ENCODE peak calls at places on chromosomes 11 and 22, in four cellular contexts. One of them, this sample, is unnamed.

GRCh38 chr11:71447791-71448256 is 369 bp downstream of the DHCR7 start:
- DNase-seq in stimulated activated CD8-positive, alpha-beta memory T cell treated with anti-CD3 and anti-CD28 coated beads, Interleukin-15, amount 100 ng/mL, for 48 hours: peak
- DNase-seq in AG08396: peak
- DNase-seq in AG04450: no peak
- DNase-seq in this sample: no peak

GRCh38 chr11:68142028-68142412 is 20.8 kb upstream of the CHKA start:
- DNase-seq in AG04450: no peak
- DNase-seq in AG08396: no peak
- DNase-seq in stimulated activated CD8-positive, alpha-beta memory T cell treated with anti-CD3 and anti-CD28 coated beads, Interleukin-15, amount 100 ng/mL, for 48 hours: peak
- DNase-seq in this sample: no peak

GRCh38 chr11:26333906-26334305 is 2.0 kb downstream of the ANO3 start:
- DNase-seq in stimulated activated CD8-positive, alpha-beta memory T cell treated with anti-CD3 and anti-CD28 coated beads, Interleukin-15, amount 100 ng/mL, for 48 hours: no peak
- DNase-seq in AG04450: no peak
- DNase-seq in AG08396: no peak
- DNase-seq in this sample: no peak

GRCh38 chr11:112085822-112086421 is 634 bp downstream of the TIMM8B start:
- DNase-seq in AG08396: peak
- DNase-seq in stimulated activated CD8-positive, alpha-beta memory T cell treated with anti-CD3 and anti-CD28 coated beads, Interleukin-15, amount 100 ng/mL, for 48 hours: peak
- DNase-seq in AG04450: no peak
- DNase-seq in this sample: no peak

GRCh38 chr22:32870474-32870873 is 69.0 kb downstream of the TIMP3 start:
- DNase-seq in AG08396: no peak
- DNase-seq in AG04450: no peak
- DNase-seq in stimulated activated CD8-positive, alpha-beta memory T cell treated with anti-CD3 and anti-CD28 coated beads, Interleukin-15, amount 100 ng/mL, for 48 hours: no peak
- DNase-seq in this sample: no peak

GRCh38 chr11:76670475-76671235 is at the start of gene LRRC32:
- DNase-seq in AG08396: peak
- DNase-seq in stimulated activated CD8-positive, alpha-beta memory T cell treated with anti-CD3 and anti-CD28 coated beads, Interleukin-15, amount 100 ng/mL, for 48 hours: no peak
- DNase-seq in AG04450: no peak
- DNase-seq in this sample: no peak

GRCh38 chr22:38218661-38219331 is 17.0 kb downstream of the MAFF start:
- DNase-seq in AG08396: peak
- DNase-seq in stimulated activated CD8-positive, alpha-beta memory T cell treated with anti-CD3 and anti-CD28 coated beads, Interleukin-15, amount 100 ng/mL, for 48 hours: no peak
- DNase-seq in AG04450: peak
- DNase-seq in this sample: no peak

GRCh38 chr11:2998073-2998850 is 6.1 kb upstream of the NAP1L4 start:
- DNase-seq in AG08396: no peak
- DNase-seq in stimulated activated CD8-positive, alpha-beta memory T cell treated with anti-CD3 and anti-CD28 coated beads, Interleukin-15, amount 100 ng/mL, for 48 hours: no peak
- DNase-seq in AG04450: no peak
- DNase-seq in this sample: no peak

GRCh38 chr11:1727088-1727690 is 23.2 kb downstream of the IFITM10 start:
- DNase-seq in AG08396: no peak
- DNase-seq in stimulated activated CD8-positive, alpha-beta memory T cell treated with anti-CD3 and anti-CD28 coated beads, Interleukin-15, amount 100 ng/mL, for 48 hours: no peak
- DNase-seq in AG04450: no peak
- DNase-seq in this sample: no peak

GRCh38 chr11:81030186-81030585 is 1589.4 kb upstream of the TENM4 start:
- DNase-seq in AG08396: no peak
- DNase-seq in AG04450: no peak
- DNase-seq in stimulated activated CD8-positive, alpha-beta memory T cell treated with anti-CD3 and anti-CD28 coated beads, Interleukin-15, amount 100 ng/mL, for 48 hours: no peak
- DNase-seq in this sample: no peak

GRCh38 chr11:27242591-27242990 is 120.4 kb downstream of the CCDC34 start:
- DNase-seq in AG04450: no peak
- DNase-seq in AG08396: no peak
- DNase-seq in stimulated activated CD8-positive, alpha-beta memory T cell treated with anti-CD3 and anti-CD28 coated beads, Interleukin-15, amount 100 ng/mL, for 48 hours: no peak
- DNase-seq in this sample: no peak

GRCh38 chr11:14223636-14224035 is 135.3 kb downstream of the RRAS2 start:
- DNase-seq in AG08396: peak
- DNase-seq in AG04450: no peak
- DNase-seq in stimulated activated CD8-positive, alpha-beta memory T cell treated with anti-CD3 and anti-CD28 coated beads, Interleukin-15, amount 100 ng/mL, for 48 hours: no peak
- DNase-seq in this sample: no peak

GRCh38 chr22:28442264-28442950 is 237.2 kb downstream of the TTC28 start:
- DNase-seq in AG04450: no peak
- DNase-seq in stimulated activated CD8-positive, alpha-beta memory T cell treated with anti-CD3 and anti-CD28 coated beads, Interleukin-15, amount 100 ng/mL, for 48 hours: peak
- DNase-seq in AG08396: peak
- DNase-seq in this sample: peak

GRCh38 chr11:134584001-134584561 is 172.0 kb upstream of the B3GAT1 start:
- DNase-seq in AG04450: no peak
- DNase-seq in stimulated activated CD8-positive, alpha-beta memory T cell treated with anti-CD3 and anti-CD28 coated beads, Interleukin-15, amount 100 ng/mL, for 48 hours: no peak
- DNase-seq in AG08396: no peak
- DNase-seq in this sample: no peak

GRCh38 chr22:22094921-22095320 is 112.3 kb upstream of the TOP3B start:
- DNase-seq in stimulated activated CD8-positive, alpha-beta memory T cell treated with anti-CD3 and anti-CD28 coated beads, Interleukin-15, amount 100 ng/mL, for 48 hours: no peak
- DNase-seq in AG08396: no peak
- DNase-seq in AG04450: peak
- DNase-seq in this sample: no peak

GRCh38 chr11:112255075-112255739 is 5.5 kb downstream of the PLET1 start:
- DNase-seq in stimulated activated CD8-positive, alpha-beta memory T cell treated with anti-CD3 and anti-CD28 coated beads, Interleukin-15, amount 100 ng/mL, for 48 hours: no peak
- DNase-seq in AG04450: no peak
- DNase-seq in AG08396: peak
- DNase-seq in this sample: no peak

GRCh38 chr11:88420165-88420781 is 82.7 kb upstream of the CTSC start:
- DNase-seq in AG04450: no peak
- DNase-seq in stimulated activated CD8-positive, alpha-beta memory T cell treated with anti-CD3 and anti-CD28 coated beads, Interleukin-15, amount 100 ng/mL, for 48 hours: no peak
- DNase-seq in AG08396: no peak
- DNase-seq in this sample: no peak

GRCh38 chr22:42114721-42115120 is 15.9 kb downstream of the CYP2D6 start:
- DNase-seq in AG08396: peak
- DNase-seq in stimulated activated CD8-positive, alpha-beta memory T cell treated with anti-CD3 and anti-CD28 coated beads, Interleukin-15, amount 100 ng/mL, for 48 hours: no peak
- DNase-seq in AG04450: no peak
- DNase-seq in this sample: no peak

GRCh38 chr11:110761131-110761530 is 48.9 kb upstream of the ARHGAP20 start:
- DNase-seq in stimulated activated CD8-positive, alpha-beta memory T cell treated with anti-CD3 and anti-CD28 coated beads, Interleukin-15, amount 100 ng/mL, for 48 hours: no peak
- DNase-seq in AG08396: no peak
- DNase-seq in AG04450: no peak
- DNase-seq in this sample: no peak

GRCh38 chr22:42805016-42805997 is 51.8 kb downstream of the ARFGAP3 start:
- DNase-seq in stimulated activated CD8-positive, alpha-beta memory T cell treated with anti-CD3 and anti-CD28 coated beads, Interleukin-15, amount 100 ng/mL, for 48 hours: no peak
- DNase-seq in AG04450: no peak
- DNase-seq in AG08396: no peak
- DNase-seq in this sample: peak

GRCh38 chr11:130909650-130910049 is 6.6 kb downstream of the SNX19 start:
- DNase-seq in AG08396: no peak
- DNase-seq in AG04450: peak
- DNase-seq in stimulated activated CD8-positive, alpha-beta memory T cell treated with anti-CD3 and anti-CD28 coated beads, Interleukin-15, amount 100 ng/mL, for 48 hours: no peak
- DNase-seq in this sample: no peak

GRCh38 chr11:11842426-11843008 is 745 bp downstream of the USP47 start:
- DNase-seq in AG08396: peak
- DNase-seq in AG04450: no peak
- DNase-seq in stimulated activated CD8-positive, alpha-beta memory T cell treated with anti-CD3 and anti-CD28 coated beads, Interleukin-15, amount 100 ng/mL, for 48 hours: peak
- DNase-seq in this sample: peak

GRCh38 chr11:121596195-121597145 is 143.7 kb upstream of the SORL1-AS1 start:
- DNase-seq in AG04450: no peak
- DNase-seq in stimulated activated CD8-positive, alpha-beta memory T cell treated with anti-CD3 and anti-CD28 coated beads, Interleukin-15, amount 100 ng/mL, for 48 hours: no peak
- DNase-seq in AG08396: peak
- DNase-seq in this sample: no peak

GRCh38 chr11:67396258-67396581 is 4.4 kb downstream of the RAD9A start:
- DNase-seq in stimulated activated CD8-positive, alpha-beta memory T cell treated with anti-CD3 and anti-CD28 coated beads, Interleukin-15, amount 100 ng/mL, for 48 hours: no peak
- DNase-seq in AG08396: no peak
- DNase-seq in AG04450: no peak
- DNase-seq in this sample: no peak

GRCh38 chr11:126039485-126040271 is 23.0 kb downstream of the CDON start:
- DNase-seq in AG04450: no peak
- DNase-seq in AG08396: no peak
- DNase-seq in stimulated activated CD8-positive, alpha-beta memory T cell treated with anti-CD3 and anti-CD28 coated beads, Interleukin-15, amount 100 ng/mL, for 48 hours: no peak
- DNase-seq in this sample: no peak

GRCh38 chr11:111444040-111444439 is 65.0 kb upstream of the POU2AF1 start:
- DNase-seq in stimulated activated CD8-positive, alpha-beta memory T cell treated with anti-CD3 and anti-CD28 coated beads, Interleukin-15, amount 100 ng/mL, for 48 hours: no peak
- DNase-seq in AG08396: no peak
- DNase-seq in AG04450: no peak
- DNase-seq in this sample: no peak

GRCh38 chr11:132438418-132438817 is 1068.0 kb downstream of the NTM start:
- DNase-seq in AG04450: no peak
- DNase-seq in stimulated activated CD8-positive, alpha-beta memory T cell treated with anti-CD3 and anti-CD28 coated beads, Interleukin-15, amount 100 ng/mL, for 48 hours: no peak
- DNase-seq in AG08396: no peak
- DNase-seq in this sample: no peak

GRCh38 chr11:132101861-132102260 is 731.4 kb downstream of the NTM start:
- DNase-seq in stimulated activated CD8-positive, alpha-beta memory T cell treated with anti-CD3 and anti-CD28 coated beads, Interleukin-15, amount 100 ng/mL, for 48 hours: no peak
- DNase-seq in AG04450: no peak
- DNase-seq in AG08396: peak
- DNase-seq in this sample: no peak

GRCh38 chr22:35657571-35658312 is 9.5 kb downstream of the APOL6 start:
- DNase-seq in stimulated activated CD8-positive, alpha-beta memory T cell treated with anti-CD3 and anti-CD28 coated beads, Interleukin-15, amount 100 ng/mL, for 48 hours: no peak
- DNase-seq in AG04450: no peak
- DNase-seq in AG08396: no peak
- DNase-seq in this sample: no peak

GRCh38 chr11:103294516-103294915 is 185.3 kb downstream of the DYNC2H1 start:
- DNase-seq in AG04450: no peak
- DNase-seq in AG08396: no peak
- DNase-seq in stimulated activated CD8-positive, alpha-beta memory T cell treated with anti-CD3 and anti-CD28 coated beads, Interleukin-15, amount 100 ng/mL, for 48 hours: no peak
- DNase-seq in this sample: no peak

GRCh38 chr22:29697853-29698598 is 21.8 kb upstream of the CABP7 start:
- DNase-seq in AG08396: no peak
- DNase-seq in stimulated activated CD8-positive, alpha-beta memory T cell treated with anti-CD3 and anti-CD28 coated beads, Interleukin-15, amount 100 ng/mL, for 48 hours: no peak
- DNase-seq in AG04450: no peak
- DNase-seq in this sample: no peak

GRCh38 chr22:43743131-43743530 is 69.0 kb downstream of the EFCAB6 start:
- DNase-seq in stimulated activated CD8-positive, alpha-beta memory T cell treated with anti-CD3 and anti-CD28 coated beads, Interleukin-15, amount 100 ng/mL, for 48 hours: no peak
- DNase-seq in AG04450: no peak
- DNase-seq in AG08396: no peak
- DNase-seq in this sample: no peak

GRCh38 chr11:45622283-45622682 is 43.1 kb downstream of the CHST1 start:
- DNase-seq in AG08396: no peak
- DNase-seq in stimulated activated CD8-positive, alpha-beta memory T cell treated with anti-CD3 and anti-CD28 coated beads, Interleukin-15, amount 100 ng/mL, for 48 hours: no peak
- DNase-seq in AG04450: no peak
- DNase-seq in this sample: no peak

GRCh38 chr11:1637628-1638027 is 8.1 kb downstream of the KRTAP5-5 start:
- DNase-seq in AG04450: no peak
- DNase-seq in stimulated activated CD8-positive, alpha-beta memory T cell treated with anti-CD3 and anti-CD28 coated beads, Interleukin-15, amount 100 ng/mL, for 48 hours: no peak
- DNase-seq in AG08396: no peak
- DNase-seq in this sample: no peak

GRCh38 chr11:208917-209260 is 1.4 kb downstream of the RIC8A start:
- DNase-seq in AG08396: no peak
- DNase-seq in AG04450: no peak
- DNase-seq in stimulated activated CD8-positive, alpha-beta memory T cell treated with anti-CD3 and anti-CD28 coated beads, Interleukin-15, amount 100 ng/mL, for 48 hours: no peak
- DNase-seq in this sample: no peak

GRCh38 chr11:10388096-10388495 is 67.0 kb upstream of the AMPD3 start:
- DNase-seq in stimulated activated CD8-positive, alpha-beta memory T cell treated with anti-CD3 and anti-CD28 coated beads, Interleukin-15, amount 100 ng/mL, for 48 hours: no peak
- DNase-seq in AG04450: no peak
- DNase-seq in AG08396: no peak
- DNase-seq in this sample: no peak

This sample was measured in midbrain.